ENCODE peak calls at places on chromosomes 1 and 21, in five cellular contexts. O, K, J, P and R are unnamed samples.

GRCh38 chr1:100304921-100305320 is 38.9 kb downstream of the RTCA start:
- DNase-seq in K (no peak), P (no peak), J (no peak), O (no peak), R (no peak)

GRCh38 chr1:92708368-92708950 is 76.4 kb downstream of the EVI5 start:
- DNase-seq in P (no peak), O (no peak), K (no peak), J (no peak), R (no peak)

GRCh38 chr1:98698625-98699024 is 37.1 kb downstream of the SNX7 start:
- DNase-seq in P (no peak), K (no peak), J (no peak), O (no peak), R (no peak)

GRCh38 chr1:94038511-94038910 is 82.4 kb downstream of the ABCA4 start:
- DNase-seq in O (no peak), J (no peak), P (no peak), K (no peak), R (peak; percentile 40)

GRCh38 chr1:206507395-206508129 is at the start of gene RASSF5:
- DNase-seq in O (peak; percentile 53), K (peak; percentile 76), P (peak; percentile 85), J (peak; percentile 83), R (peak; percentile 76)

GRCh38 chr1:44460107-44460885 is 55.2 kb downstream of the RNF220 start:
- DNase-seq in K (no peak), O (no peak), J (no peak), P (peak; percentile 37), R (no peak)

GRCh38 chr1:235397733-235398132 is 30.5 kb downstream of the TBCE start:
- DNase-seq in P (no peak), J (no peak), K (no peak), O (no peak), R (no peak)

GRCh38 chr1:169529068-169529642 is 43.4 kb upstream of the SLC19A2 start:
- DNase-seq in K (no peak), O (no peak), P (no peak), J (peak; percentile 63), R (no peak)

GRCh38 chr21:36511484-36512227 is 31.7 kb upstream of the CLDN14 start:
- DNase-seq in K (no peak), P (no peak), J (peak; percentile 39), O (no peak), R (no peak)

GRCh38 chr1:154835531-154836285 is 34.4 kb downstream of the KCNN3 start:
- DNase-seq in O (no peak), P (peak; percentile 74), K (no peak), J (no peak), R (no peak)

GRCh38 chr21:17352937-17353655 is 159.7 kb upstream of the CXADR start:
- DNase-seq in O (no peak), J (no peak), P (no peak), K (no peak), R (no peak)

GRCh38 chr1:15843826-15844572 is 3.5 kb upstream of the SPEN start:
- DNase-seq in O (no peak), J (no peak), K (no peak), P (no peak), R (no peak)

GRCh38 chr1:205907794-205908193 is 35.5 kb downstream of the SLC26A9 start:
- DNase-seq in J (no peak), K (no peak), P (no peak), O (no peak), R (no peak)

GRCh38 chr1:21898326-21899155 is 38.6 kb downstream of the HSPG2 start:
- DNase-seq in K (no peak), J (no peak), O (no peak), P (no peak), R (no peak)

GRCh38 chr1:28894785-28895184 is 19.6 kb upstream of the EPB41 start:
- DNase-seq in P (no peak), K (no peak), O (no peak), J (no peak), R (no peak)

GRCh38 chr1:209937996-209938959 is at the start of gene SYT14:
- DNase-seq in P (no peak), K (no peak), J (peak; percentile 65), O (no peak), R (no peak)

GRCh38 chr1:97137862-97138514 is 416.4 kb downstream of the PTBP2 start:
- DNase-seq in K (no peak), O (no peak), J (peak; percentile 39), P (no peak), R (no peak)

GRCh38 chr1:14909920-14910466 is 243.6 kb upstream of the TMEM51 start:
- DNase-seq in J (no peak), K (no peak), O (no peak), P (no peak), R (no peak)

GRCh38 chr21:46049890-46050650 is 47.8 kb upstream of the COL6A2 start:
- DNase-seq in J (no peak), P (no peak), O (peak; percentile 69), K (no peak), R (peak; percentile 45)

GRCh38 chr1:47941609-47942237 is 55.5 kb downstream of the TRABD2B start:
- DNase-seq in P (no peak), O (no peak), J (no peak), K (no peak), R (no peak)

GRCh38 chr1:15106608-15107007 is 46.9 kb upstream of the TMEM51 start:
- DNase-seq in O (no peak), K (no peak), P (peak; percentile 52), J (no peak), R (no peak)

GRCh38 chr1:31984419-31985347 is 29.0 kb upstream of the KHDRBS1 start:
- DNase-seq in K (peak; percentile 39), O (no peak), P (no peak), J (peak; percentile 43), R (no peak)

GRCh38 chr1:156642265-156643185 is 608 bp downstream of the BCAN start:
- DNase-seq in K (peak; percentile 16), O (no peak), J (no peak), P (no peak), R (no peak)

GRCh38 chr1:194069168-194069830 is 882.9 kb upstream of the B3GALT2 start:
- DNase-seq in J (no peak), O (peak; percentile 17), P (peak; percentile 30), K (no peak), R (peak; percentile 47)

GRCh38 chr1:92795166-92795565 is 10.3 kb upstream of the EVI5 start:
- DNase-seq in O (no peak), K (no peak), J (no peak), P (no peak), R (no peak)

GRCh38 chr1:24338447-24338846 is 19.3 kb downstream of the GRHL3 start:
- DNase-seq in P (no peak), K (no peak), J (no peak), O (no peak), R (no peak)

GRCh38 chr1:75727571-75727970 is 3.1 kb downstream of the ACADM start:
- DNase-seq in O (no peak), J (no peak), K (no peak), P (no peak), R (no peak)

GRCh38 chr1:171179323-171180227 is 5.5 kb upstream of the FMO2 start:
- DNase-seq in O (no peak), J (no peak), P (no peak), K (no peak), R (no peak)

GRCh38 chr1:109661391-109661790 is 5.5 kb downstream of the GSTM4 start:
- DNase-seq in O (no peak), J (no peak), K (no peak), P (no peak), R (no peak)

GRCh38 chr1:203045821-203046594 is 19.7 kb downstream of the PPFIA4 start:
- DNase-seq in O (peak; percentile 41), P (no peak), K (no peak), J (no peak), R (peak; percentile 68)

GRCh38 chr21:29854795-29855194 is 85.0 kb downstream of the GRIK1 start:
- DNase-seq in K (no peak), J (no peak), P (no peak), O (no peak), R (no peak)

GRCh38 chr1:42420911-42421585 is 34.8 kb downstream of the ZMYND12 start:
- DNase-seq in P (peak; percentile 58), K (no peak), J (no peak), O (peak; percentile 57), R (peak; percentile 86)

GRCh38 chr1:41347276-41347675 is 14.0 kb upstream of the FOXO6 start:
- DNase-seq in P (no peak), K (no peak), O (no peak), J (no peak), R (no peak)

GRCh38 chr1:228287541-228288425 is 79.9 kb downstream of the OBSCN start:
- DNase-seq in K (no peak), J (no peak), O (no peak), P (peak; percentile 29), R (peak; percentile 5)

GRCh38 chr1:10699470-10699835 is 97.0 kb downstream of the CASZ1 start:
- DNase-seq in O (no peak), K (no peak), J (no peak), P (no peak), R (no peak)
- H3K27me3 ChIP-seq in O (no peaks in the 10 kb centered on the region), K (no peaks in the 10 kb centered on the region), J (peaks cover 90% of the 10 kb centered on the region), P (no peaks in the 10 kb centered on the region), R (no peaks in the 10 kb centered on the region)

GRCh38 chr1:50980505-50980904 is 10.5 kb downstream of the CDKN2C start:
- DNase-seq in K (no peak), O (no peak), P (no peak), J (no peak), R (no peak)
- H3K27me3 ChIP-seq in K (no peaks in the 10 kb centered on the region), O (no peaks in the 10 kb centered on the region), P (no peaks in the 10 kb centered on the region), J (no peaks in the 10 kb centered on the region), R (no peaks in the 10 kb centered on the region)

DNA sequence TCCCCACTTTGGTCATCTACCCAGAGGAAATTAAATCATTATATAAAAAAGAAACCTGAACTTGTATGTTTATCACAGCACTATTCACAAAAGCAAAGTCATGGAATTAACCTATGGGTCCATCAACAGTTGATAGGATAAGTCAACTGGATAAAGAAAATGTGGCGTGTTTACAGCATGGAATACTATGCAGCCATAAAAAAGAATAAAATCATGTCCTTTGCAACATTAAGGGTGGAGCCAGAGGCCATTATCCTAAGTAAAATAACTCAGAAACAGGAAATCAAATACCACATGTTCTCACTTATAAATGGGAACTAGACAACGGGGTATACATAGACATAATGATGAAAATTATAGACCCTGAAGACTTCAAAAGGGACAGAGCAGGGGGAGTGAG is 27.6 kb upstream of the KCNK1 start:
- DNase-seq in K (no peak), O (no peak), P (no peak), J (no peak), R (no peak)
- H3K27me3 ChIP-seq in K (no peaks in the 10 kb centered on the region), O (no peaks in the 10 kb centered on the region), P (no peaks in the 10 kb centered on the region), J (no peaks in the 10 kb centered on the region), R (no peaks in the 10 kb centered on the region)

GRCh38 chr1:61563611-61564010 is 161.3 kb downstream of the TM2D1 start:
- DNase-seq in K (no peak), P (no peak), J (no peak), O (no peak), R (no peak)

GRCh38 chr1:61566177-61566576 is 158.8 kb downstream of the TM2D1 start:
- DNase-seq in J (no peak), K (no peak), O (no peak), P (no peak), R (no peak)

GRCh38 chr1:61560385-61560784 is 164.6 kb downstream of the TM2D1 start:
- DNase-seq in P (no peak), O (no peak), K (no peak), J (no peak), R (no peak)

DNA sequence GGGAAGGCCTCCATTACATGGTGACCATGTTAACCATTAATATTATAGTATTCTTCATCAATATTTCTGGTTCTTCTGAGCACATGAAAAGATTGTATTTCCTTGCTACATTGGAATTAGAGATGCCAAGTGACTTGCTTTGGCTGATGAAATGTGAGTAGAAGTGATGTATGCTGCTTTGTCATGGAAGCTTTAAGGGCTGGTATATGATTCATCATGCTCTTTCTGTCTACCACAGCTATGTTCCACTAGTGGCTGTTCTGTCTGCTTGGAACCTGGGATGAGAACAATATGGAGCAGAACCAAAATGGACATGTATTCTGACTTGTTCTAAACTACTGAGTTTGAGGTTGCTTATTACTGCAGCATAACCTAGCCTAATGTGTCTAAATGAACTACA is 163.3 kb downstream of the TM2D1 start:
- DNase-seq in K (no peak), P (no peak), O (no peak), J (no peak), R (no peak)
- H3K27me3 ChIP-seq in K (no peaks in the 10 kb centered on the region), P (no peaks in the 10 kb centered on the region), O (no peaks in the 10 kb centered on the region), J (no peaks in the 10 kb centered on the region), R (no peaks in the 10 kb centered on the region)